ENCODE peak calls at places on chromosome 16, in four cellular contexts. Y is neural crest cell, T is AG04450, Z is kidney epithelial cell. G is an unnamed sample.

GRCh38 chr16:51818342-51818944 is 667.4 kb upstream of the SALL1 start:
- DNase-seq in T (peak), Y (peak), Z (no peak), G (no peak)

GRCh38 chr16:67537270-67537635 is 8.6 kb downstream of the RIPOR1 start:
- DNase-seq in T (no peak), Z (no peak), Y (peak), G (peak)

GRCh38 chr16:75471723-75472634 is 7.5 kb upstream of the TMEM170A start:
- DNase-seq in Y (peak), Z (no peak), T (peak), G (no peak)

GRCh38 chr16:80594756-80595155 is 54.0 kb downstream of the DYNLRB2 start:
- DNase-seq in T (no peak), Y (no peak), Z (no peak), G (no peak)

GRCh38 chr16:71399801-71400563 is 41.5 kb downstream of the CALB2 start:
- DNase-seq in Z (no peak), T (no peak), Y (no peak), G (no peak)

GRCh38 chr16:7246578-7246977 is 86.1 kb upstream of the RBFOX1 start:
- DNase-seq in T (no peak), Y (peak), Z (no peak), G (no peak)

GRCh38 chr16:29992371-29992967 is 2.9 kb downstream of the HIRIP3 start:
- DNase-seq in Z (no peak), Y (no peak), T (no peak), G (no peak)

GRCh38 chr16:29898786-29899515 is 399 bp downstream of the SEZ6L2 start:
- DNase-seq in Z (no peak), Y (no peak), T (no peak), G (no peak)

GRCh38 chr16:76634847-76635697 is 357.9 kb downstream of the CNTNAP4 start:
- DNase-seq in Y (no peak), T (no peak), Z (no peak), G (no peak)

GRCh38 chr16:46972429-46972970 is 974 bp downstream of the DNAJA2 start:
- DNase-seq in T (no peak), Z (no peak), Y (no peak), G (no peak)

GRCh38 chr16:86789621-86790051 is 211.3 kb downstream of the FOXL1 start:
- DNase-seq in T (peak), Y (no peak), Z (no peak), G (no peak)

GRCh38 chr16:87812200-87812656 is 46.4 kb upstream of the KLHDC4 start:
- DNase-seq in T (no peak), Z (no peak), Y (no peak), G (no peak)

GRCh38 chr16:12315330-12316138 is 339.0 kb downstream of the SNX29 start:
- DNase-seq in Y (no peak), T (no peak), Z (no peak), G (no peak)

GRCh38 chr16:31182391-31182790 is 2.5 kb downstream of the FUS start:
- DNase-seq in Z (no peak), T (no peak), Y (no peak), G (no peak)

GRCh38 chr16:70252355-70252988 is 732 bp upstream of the EXOSC6 start:
- DNase-seq in Z (no peak), T (no peak), Y (peak), G (no peak)

GRCh38 chr16:67158637-67159600 is 790 bp downstream of the TRADD start:
- DNase-seq in T (no peak), Z (no peak), Y (no peak), G (peak)

GRCh38 chr16:5054876-5055865 is 10.6 kb downstream of the C16orf89 start:
- DNase-seq in T (no peak), Z (no peak), Y (no peak), G (no peak)

GRCh38 chr16:5060073-5060641 is 5.6 kb downstream of the C16orf89 start:
- DNase-seq in Z (no peak), Y (no peak), T (no peak), G (no peak)

GRCh38 chr16:5056347-5056746 is 9.4 kb downstream of the C16orf89 start:
- DNase-seq in Y (peak), T (no peak), Z (no peak), G (peak)

GRCh38 chr16:5059386-5060072 is 6.2 kb downstream of the C16orf89 start:
- DNase-seq in Z (no peak), Y (no peak), T (no peak), G (no peak)

GRCh38 chr16:5058476-5058875 is 7.3 kb downstream of the C16orf89 start:
- DNase-seq in Y (peak), Z (no peak), T (no peak), G (no peak)
- TF ChIP-seq CTCF in Y (peak), Z (peak), T (peak), G (no peak)

GRCh38 chr16:59604331-59604730 is 870.2 kb upstream of the GOT2 start:
- DNase-seq in Z (no peak), Y (no peak), T (no peak), G (no peak)
- TF ChIP-seq CTCF in Z (no peak), Y (no peak), T (no peak), G (no peak)

DNA sequence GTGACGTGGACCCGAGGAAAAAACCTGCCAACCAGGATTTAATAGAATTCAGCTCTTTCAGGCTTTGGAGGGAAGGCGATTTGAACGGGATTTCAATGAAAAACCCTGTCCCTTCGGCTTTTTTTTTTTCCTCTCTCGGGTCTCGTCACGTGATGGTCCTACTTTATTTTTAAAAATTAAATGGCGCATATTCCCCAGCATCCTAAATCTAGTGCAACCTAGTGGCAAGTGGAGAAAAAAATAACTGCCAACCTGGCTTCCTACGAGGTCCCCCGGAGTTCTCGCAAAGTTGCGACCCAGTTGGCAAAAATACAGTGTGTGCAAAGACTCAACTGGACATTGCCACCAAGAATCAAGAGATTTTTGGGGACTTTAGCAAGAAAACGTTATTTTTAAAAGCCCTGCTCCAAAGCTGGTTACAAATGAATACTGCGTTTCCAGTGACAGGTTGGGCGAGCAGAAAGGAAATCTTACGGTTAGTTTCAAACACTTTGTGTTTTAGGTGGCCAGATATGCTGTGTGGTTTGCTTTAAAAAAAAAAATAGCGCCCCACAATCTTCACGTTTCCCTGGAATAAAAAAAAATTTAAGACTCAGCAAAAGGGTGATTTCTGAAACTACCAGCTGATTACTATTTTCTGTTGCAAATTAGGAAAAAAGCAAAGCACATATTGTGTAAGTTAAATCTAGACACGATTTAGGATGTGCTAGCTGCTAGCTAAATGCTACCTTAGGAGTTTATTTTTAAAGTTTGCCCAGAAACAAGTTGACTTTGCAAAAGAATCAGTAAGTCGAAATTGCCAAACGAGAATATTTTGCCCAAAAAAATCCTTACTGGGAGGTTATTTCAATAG is 725 bp upstream of the MARF1 start:
- DNase-seq in Y (peak), Z (no peak), T (peak), G (peak)
- TF ChIP-seq CTCF in Y (peak), Z (peak), T (peak), G (peak)

GRCh38 chr16:59699786-59700185 is 965.7 kb upstream of the GOT2 start:
- DNase-seq in Y (no peak), T (no peak), Z (no peak), G (no peak)

GRCh38 chr16:59697236-59697635 is 963.1 kb upstream of the GOT2 start:
- DNase-seq in Z (no peak), T (no peak), Y (no peak), G (no peak)

GRCh38 chr16:59697746-59698145 is 963.6 kb upstream of the GOT2 start:
- DNase-seq in Z (no peak), T (no peak), Y (no peak), G (no peak)

GRCh38 chr16:59696495-59696894 is 962.4 kb upstream of the GOT2 start:
- DNase-seq in Z (no peak), T (no peak), Y (no peak), G (no peak)

DNA sequence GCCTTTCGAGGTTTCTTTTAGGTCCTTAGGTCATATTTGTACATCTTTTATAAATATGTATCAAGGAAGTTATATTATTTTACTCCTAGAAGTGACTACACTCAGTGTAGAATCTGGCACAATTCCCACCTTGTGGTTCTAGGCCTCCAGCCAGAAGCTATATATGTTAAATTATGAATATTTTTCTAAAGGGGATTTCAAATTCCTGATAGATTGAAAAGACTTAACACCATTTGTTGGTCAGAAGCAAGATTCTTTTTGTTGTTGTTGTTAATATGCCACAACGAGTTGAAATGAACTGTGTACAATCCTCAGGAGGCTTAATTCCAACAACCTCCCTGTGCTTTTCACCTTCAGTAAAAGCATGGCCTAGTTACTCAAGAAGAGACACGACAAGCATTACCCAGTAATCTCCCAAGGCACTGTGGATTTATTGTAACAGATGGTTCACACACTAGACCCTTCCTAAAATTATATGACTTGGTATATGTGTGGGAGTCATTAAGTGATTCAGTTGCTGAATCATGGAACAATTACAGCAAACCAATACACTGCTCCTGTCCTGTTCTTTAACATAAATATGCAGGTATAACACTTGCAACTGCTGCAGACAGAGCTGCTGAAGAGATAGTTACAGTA is 964.3 kb upstream of the GOT2 start:
- DNase-seq in T (no peak), Z (no peak), Y (no peak), G (no peak)
- TF ChIP-seq CTCF in T (no peak), Z (no peak), Y (no peak), G (no peak)

DNA sequence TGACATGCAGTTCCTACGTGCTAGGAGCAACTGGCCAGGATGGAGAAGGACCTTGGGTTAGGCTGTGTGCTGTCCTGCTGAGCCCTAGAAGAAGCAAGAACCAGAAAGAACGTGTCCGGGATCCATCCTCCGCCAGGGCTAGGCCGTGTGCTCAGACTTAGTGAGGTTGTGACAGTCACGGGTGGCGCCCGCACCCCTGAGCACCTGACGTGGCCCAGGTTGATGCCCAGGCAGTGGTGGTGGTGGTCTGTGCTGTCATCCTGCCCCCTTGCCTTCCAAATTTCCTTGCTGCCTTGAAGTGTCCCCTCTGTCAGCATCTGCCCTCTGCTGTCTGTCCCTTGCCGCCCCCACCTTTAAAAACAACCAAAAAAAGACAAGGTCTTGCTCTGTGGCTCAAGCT is 4.2 kb upstream of the GSE1 start:
- DNase-seq in Y (no peak), Z (no peak), T (no peak), G (no peak)
- TF ChIP-seq CTCF in Y (no peak), Z (no peak), T (no peak), G (no peak)

GRCh38 chr16:25108054-25108453 is 3.5 kb upstream of the LCMT1 start:
- DNase-seq in T (no peak), Y (no peak), Z (no peak), G (peak)
- TF ChIP-seq CTCF in T (peak), Y (no peak), Z (no peak), G (peak)

DNA sequence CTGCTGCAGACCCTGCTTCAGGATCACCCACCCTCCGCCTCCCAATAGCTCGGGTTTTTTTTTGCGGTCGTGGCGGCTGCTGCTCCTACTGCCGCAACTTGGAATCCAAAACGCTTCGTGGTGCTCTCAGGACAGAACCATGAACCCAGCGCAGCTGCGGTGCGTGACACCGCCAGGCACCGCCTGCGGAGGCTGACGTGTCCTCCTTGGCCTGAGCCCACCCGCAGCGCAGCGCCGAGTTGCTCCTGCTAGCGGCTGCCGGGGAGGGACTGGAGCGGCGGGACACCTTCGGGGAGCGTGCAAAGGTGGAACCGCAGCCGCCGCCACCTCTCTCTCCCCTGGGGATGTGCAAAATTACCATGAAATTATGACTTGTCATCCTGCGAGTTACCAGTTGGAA is 1893.0 kb downstream of the TP53TG3F start:
- DNase-seq in Z (no peak), Y (no peak), T (no peak), G (no peak)
- TF ChIP-seq CTCF in Z (no peak), Y (no peak), T (no peak), G (no peak)

GRCh38 chr16:57527027-57527426 is 9.3 kb downstream of the CCDC102A start:
- DNase-seq in Z (no peak), Y (no peak), T (no peak), G (no peak)
- TF ChIP-seq CTCF in Z (no peak), Y (no peak), T (no peak), G (no peak)

GRCh38 chr16:10521681-10522274 is 58.6 kb downstream of the EMP2 start:
- DNase-seq in T (peak), Y (peak), Z (no peak), G (peak)
- TF ChIP-seq CTCF in T (peak), Y (peak), Z (peak), G (peak)

GRCh38 chr16:1283296-1283695 is 26.1 kb upstream of the UBE2I start:
- DNase-seq in T (no peak), Y (no peak), Z (no peak), G (no peak)

GRCh38 chr16:1283996-1284592 is 25.3 kb upstream of the UBE2I start:
- DNase-seq in Z (no peak), Y (no peak), T (no peak), G (no peak)

GRCh38 chr16:1286492-1287094 is 22.8 kb upstream of the UBE2I start:
- DNase-seq in Y (no peak), T (no peak), Z (no peak), G (no peak)

GRCh38 chr16:1287982-1288670 is 21.3 kb upstream of the UBE2I start:
- DNase-seq in T (no peak), Z (no peak), Y (no peak), G (no peak)

GRCh38 chr16:1285669-1286491 is 23.6 kb upstream of the UBE2I start:
- DNase-seq in T (no peak), Y (no peak), Z (no peak), G (no peak)
- TF ChIP-seq CTCF in T (peak), Y (no peak), Z (peak), G (no peak)

G was measured in CD4-positive, alpha-beta T cell.